ENCODE peak calls at places on chromosomes 3 and 15, in four cellular contexts. W is ovary, G is suprapubic skin, L is left lung. J is an unnamed sample.

GRCh38 chr3:153210116-153210515 is 48.1 kb downstream of the RAP2B start:
- DNase-seq in W (no peak), L (no peak), G (no peak), J (no peak)

GRCh38 chr15:63560741-63561448 is 36.3 kb upstream of the FBXL22 start:
- DNase-seq in L (no peak), W (no peak), G (no peak), J (no peak)

GRCh38 chr15:33112541-33113105 is 81.9 kb downstream of the FMN1 start:
- DNase-seq in G (no peak), W (no peak), L (no peak), J (no peak)

GRCh38 chr3:30273304-30274072 is 332.9 kb upstream of the TGFBR2 start:
- DNase-seq in W (no peak), G (no peak), L (no peak), J (no peak)

GRCh38 chr15:76161153-76162049 is 101.6 kb downstream of the TMEM266 start:
- DNase-seq in W (no peak), G (no peak), L (peak), J (no peak)

GRCh38 chr3:127629462-127630403 is 748 bp downstream of the PODXL2 start:
- DNase-seq in W (peak), L (peak), G (no peak), J (no peak)

GRCh38 chr15:65060641-65061397 is 7.0 kb downstream of the RASL12 start:
- DNase-seq in G (no peak), L (no peak), W (peak), J (peak)

GRCh38 chr3:155853214-155854146 is 747 bp downstream of the SLC33A1 start:
- DNase-seq in L (peak), W (no peak), G (peak), J (no peak)

GRCh38 chr15:63752075-63752684 is 81.6 kb downstream of the HERC1 start:
- DNase-seq in L (no peak), W (no peak), G (no peak), J (no peak)

GRCh38 chr3:112020653-112021052 is 13.9 kb upstream of the TMPRSS7 start:
- DNase-seq in L (no peak), W (no peak), G (no peak), J (no peak)

GRCh38 chr15:32908135-32908801 is 190.5 kb downstream of the GREM1 start:
- DNase-seq in L (no peak), W (no peak), G (no peak), J (no peak)

GRCh38 chr3:15271785-15272381 is 60.5 kb downstream of the SH3BP5 start:
- DNase-seq in W (no peak), L (peak), G (peak), J (no peak)

GRCh38 chr3:76765526-76765925 is 274.4 kb upstream of the ROBO2 start:
- DNase-seq in L (no peak), W (no peak), G (no peak), J (no peak)

GRCh38 chr15:78730955-78731354 is 80.3 kb downstream of the ADAMTS7 start:
- DNase-seq in L (no peak), G (no peak), W (no peak), J (no peak)

GRCh38 chr3:170233532-170233931 is 11.3 kb downstream of the PRKCI start:
- DNase-seq in G (no peak), L (no peak), W (peak), J (no peak)

GRCh38 chr3:191087391-191087790 is 111.7 kb upstream of the OSTN start:
- DNase-seq in L (no peak), W (no peak), G (no peak), J (no peak)

GRCh38 chr3:17632401-17633100 is 109.9 kb downstream of the TBC1D5 start:
- DNase-seq in W (no peak), G (no peak), L (no peak), J (no peak)

DNA sequence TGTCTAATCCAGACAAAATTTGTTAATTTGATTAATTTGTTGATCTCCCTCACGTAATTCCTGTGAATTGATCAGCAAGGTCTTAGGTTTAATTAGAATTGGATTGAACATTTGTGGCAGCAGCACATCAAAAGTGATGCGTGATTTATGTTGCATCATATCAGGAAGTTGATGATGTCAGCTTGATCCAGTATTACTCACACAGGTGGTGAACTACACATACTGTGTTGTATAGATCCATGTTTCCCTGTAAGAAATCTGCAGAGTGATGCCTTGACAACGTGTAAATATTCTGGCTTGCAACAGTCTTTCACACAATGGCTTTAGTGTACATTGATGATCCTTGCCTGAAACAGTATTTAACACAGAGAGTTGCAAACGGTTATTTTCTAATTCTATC is 200.4 kb downstream of the ADAMTSL3 start:
- DNase-seq in W (no peak), L (no peak), G (no peak), J (no peak)
- H3K27ac ChIP-seq in W (no peak), L (no peak), G (no peak), J (no peak)

GRCh38 chr3:124780767-124781485 is 50.7 kb downstream of the UMPS start:
- DNase-seq in G (peak), L (no peak), W (peak), J (peak)

GRCh38 chr3:124779751-124780191 is 49.5 kb downstream of the UMPS start:
- DNase-seq in G (no peak), W (no peak), L (no peak), J (no peak)

GRCh38 chr3:124778061-124778460 is 47.8 kb downstream of the UMPS start:
- DNase-seq in L (no peak), W (peak), G (no peak), J (no peak)

GRCh38 chr3:124780356-124780755 is 50.1 kb downstream of the UMPS start:
- DNase-seq in W (peak), G (peak), L (no peak), J (peak)

GRCh38 chr3:124779116-124779515 is 48.9 kb downstream of the UMPS start:
- DNase-seq in L (no peak), G (no peak), W (no peak), J (no peak)
- H3K27ac ChIP-seq in L (no peak), G (peak), W (no peak), J (no peak)

GRCh38 chr3:194271459-194272035 is 79.6 kb downstream of the CPN2 start:
- DNase-seq in L (peak), G (no peak), W (no peak), J (no peak)
- H3K27ac ChIP-seq in L (peak), G (peak), W (peak), J (peak)

GRCh38 chr15:26972636-26973035 is 1.7 kb downstream of the GABRG3 start:
- DNase-seq in L (no peak), W (no peak), G (no peak), J (no peak)

GRCh38 chr15:26967719-26968269 is 3.2 kb upstream of the GABRG3 start:
- DNase-seq in G (no peak), L (peak), W (no peak), J (no peak)

GRCh38 chr15:26974120-26974780 is 3.3 kb downstream of the GABRG3 start:
- DNase-seq in L (no peak), G (no peak), W (no peak), J (no peak)

GRCh38 chr15:26971303-26972018 is 480 bp downstream of the GABRG3 start:
- DNase-seq in G (no peak), L (peak), W (no peak), J (no peak)

GRCh38 chr15:26970712-26971210 is at the start of gene GABRG3:
- DNase-seq in L (no peak), G (no peak), W (no peak), J (no peak)
- H3K27ac ChIP-seq in L (no peak), G (no peak), W (no peak), J (no peak)

DNA sequence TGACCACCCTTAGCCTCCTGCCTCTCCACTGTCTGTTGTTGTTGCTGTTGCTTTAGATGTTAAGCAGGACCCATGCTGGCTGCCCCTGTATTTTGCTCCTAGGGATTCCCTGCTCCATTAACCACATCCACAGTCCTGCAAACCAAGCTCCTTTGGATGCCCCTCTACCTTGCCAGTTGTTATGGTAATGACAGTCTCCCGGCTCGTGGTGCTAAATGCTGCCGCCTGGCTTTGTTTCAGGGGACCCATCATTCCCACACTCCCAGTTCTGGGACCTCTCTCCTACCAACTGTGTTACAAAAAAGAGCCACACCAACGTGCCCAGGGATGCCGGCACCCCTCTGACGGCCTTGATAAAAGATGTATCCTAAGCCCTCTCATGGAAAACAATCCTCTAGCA is 15.5 kb upstream of the MCCC1 start:
- DNase-seq in W (no peak), G (no peak), L (no peak), J (no peak)
- H3K27ac ChIP-seq in W (no peak), G (no peak), L (no peak), J (no peak)

GRCh38 chr3:56759532-56759931 is 42.2 kb downstream of the ARHGEF3 start:
- DNase-seq in W (no peak), L (no peak), G (no peak), J (no peak)

GRCh38 chr3:56753206-56753605 is 48.5 kb downstream of the ARHGEF3 start:
- DNase-seq in G (no peak), L (no peak), W (no peak), J (no peak)

GRCh38 chr3:56751056-56751455 is 50.7 kb downstream of the ARHGEF3 start:
- DNase-seq in G (no peak), L (no peak), W (no peak), J (no peak)

GRCh38 chr3:56758539-56758981 is 43.2 kb downstream of the ARHGEF3 start:
- DNase-seq in W (no peak), G (no peak), L (no peak), J (no peak)

GRCh38 chr3:56754753-56755365 is 46.9 kb downstream of the ARHGEF3 start:
- DNase-seq in W (no peak), G (no peak), L (no peak), J (no peak)
- H3K27ac ChIP-seq in W (peak), G (peak), L (peak), J (no peak)